ENCODE peak calls at places on chromosome 16, in eight cellular contexts. W is H1; Z is brain microvascular endothelial cell; V is fibroblast of lung; O is psoas muscle; R is ovary; K is CD8-positive, alpha-beta T cell; S is OCI-LY7. I is an unnamed sample.

GRCh38 chr16:17749706-17750105 is 278.9 kb upstream of the XYLT1 start:
- DNase-seq in K (no peak), R (no peak), O (no peak), Z (no peak), S (no peak), W (no peak), V (no peak), I (no peak)

GRCh38 chr16:89563639-89564392 is 3.3 kb downstream of the RPL13 start:
- DNase-seq in V (no peak), S (no peak), K (no peak), R (no peak), W (no peak), Z (no peak), O (no peak), I (no peak)

GRCh38 chr16:2429771-2430663 is 770 bp downstream of the CCNF start:
- DNase-seq in O (no peak), V (peak; percentile 9), S (peak; percentile 75), K (no peak), W (no peak), Z (no peak), R (no peak), I (no peak)

GRCh38 chr16:16778322-16778721 is 399.4 kb downstream of the NPIPA7 start:
- DNase-seq in O (no peak), W (no peak), S (no peak), K (no peak), R (no peak), Z (no peak), V (no peak), I (no peak)

GRCh38 chr16:1991135-1991551 is 1.4 kb downstream of the SYNGR3 start:
- DNase-seq in V (no peak), S (peak; percentile 79), O (no peak), K (no peak), R (no peak), Z (no peak), W (no peak), I (no peak)

GRCh38 chr16:71882505-71883192 is 1.3 kb downstream of the ZNF821 start:
- DNase-seq in Z (peak; percentile 76), W (no peak), V (peak; percentile 66), S (peak; percentile 90), O (no peak), K (peak; percentile 62), R (peak; percentile 74), I (no peak)

GRCh38 chr16:17277981-17278381 is 192.8 kb downstream of the XYLT1 start:
- DNase-seq in W (no peak), V (no peak), O (no peak), S (peak; percentile 74), R (peak; percentile 57), Z (no peak), K (no peak), I (no peak)

GRCh38 chr16:5951486-5951885 is 853.9 kb upstream of the EEF2KMT start:
- DNase-seq in Z (no peak), V (peak; percentile 3), K (no peak), S (no peak), W (no peak), R (no peak), O (no peak), I (no peak)

GRCh38 chr16:88381820-88382451 is 823 bp upstream of the ZNF469 start:
- DNase-seq in K (no peak), V (no peak), Z (no peak), S (no peak), O (peak; percentile 11), R (no peak), W (peak; percentile 33), I (no peak)

GRCh38 chr16:50467559-50467942 is 80.6 kb upstream of the NKD1 start:
- DNase-seq in O (no peak), W (no peak), K (no peak), R (no peak), Z (no peak), V (no peak), S (no peak), I (no peak)

GRCh38 chr16:11796227-11797165 is 562 bp downstream of the ZC3H7A start:
- DNase-seq in V (peak; percentile 45), R (peak; percentile 76), Z (no peak), S (peak; percentile 31), W (no peak), O (peak; percentile 74), K (no peak), I (peak; percentile 89)

GRCh38 chr16:80350066-80350465 is 190.7 kb upstream of the DYNLRB2 start:
- DNase-seq in S (no peak), R (no peak), Z (no peak), K (no peak), W (no peak), V (no peak), O (no peak), I (no peak)

GRCh38 chr16:52293209-52293608 is 253.7 kb downstream of the TOX3 start:
- DNase-seq in W (no peak), K (no peak), V (no peak), R (no peak), O (no peak), Z (no peak), S (no peak), I (no peak)

GRCh38 chr16:77499373-77500285 is 64.8 kb upstream of the ADAMTS18 start:
- DNase-seq in S (no peak), V (peak; percentile 71), W (no peak), K (no peak), O (peak; percentile 37), Z (peak; percentile 74), R (peak; percentile 18), I (no peak)

GRCh38 chr16:89358030-89359005 is 132.0 kb downstream of the ANKRD11 start:
- DNase-seq in V (no peak), W (no peak), R (no peak), Z (no peak), S (no peak), K (peak; percentile 27), O (no peak), I (no peak)

GRCh38 chr16:82700541-82701240 is 73.9 kb downstream of the CDH13 start:
- DNase-seq in O (no peak), Z (peak; percentile 75), W (no peak), V (peak; percentile 69), K (no peak), R (no peak), S (no peak), I (no peak)

GRCh38 chr16:19605701-19606100 is 50.2 kb downstream of the VPS35L start:
- DNase-seq in S (no peak), W (no peak), V (no peak), O (no peak), K (no peak), R (no peak), Z (no peak), I (no peak)

GRCh38 chr16:29030086-29030840 is 45.4 kb downstream of the LAT start:
- DNase-seq in R (no peak), W (no peak), Z (no peak), V (no peak), K (no peak), O (no peak), S (no peak), I (no peak)

GRCh38 chr16:72995151-72995881 is 52.6 kb downstream of the ZFHX3 start:
- DNase-seq in Z (no peak), O (no peak), V (no peak), W (peak; percentile 23), K (no peak), S (peak; percentile 3), R (no peak), I (peak; percentile 70)

GRCh38 chr16:56594292-56594619 is 4.9 kb downstream of the MT3 start:
- DNase-seq in V (no peak), S (no peak), Z (no peak), O (no peak), R (no peak), K (no peak), W (no peak), I (no peak)

GRCh38 chr16:56593573-56594291 is 4.4 kb downstream of the MT3 start:
- DNase-seq in R (no peak), Z (no peak), O (no peak), W (no peak), K (no peak), V (no peak), S (no peak), I (no peak)

GRCh38 chr16:56591377-56592060 is 2.2 kb downstream of the MT3 start:
- DNase-seq in V (no peak), S (no peak), R (no peak), W (no peak), Z (no peak), K (no peak), O (no peak), I (peak; percentile 46)

GRCh38 chr16:56588781-56589140 is 567 bp upstream of the MT3 start:
- DNase-seq in R (no peak), S (no peak), W (no peak), O (no peak), Z (no peak), K (no peak), V (no peak), I (no peak)

DNA sequence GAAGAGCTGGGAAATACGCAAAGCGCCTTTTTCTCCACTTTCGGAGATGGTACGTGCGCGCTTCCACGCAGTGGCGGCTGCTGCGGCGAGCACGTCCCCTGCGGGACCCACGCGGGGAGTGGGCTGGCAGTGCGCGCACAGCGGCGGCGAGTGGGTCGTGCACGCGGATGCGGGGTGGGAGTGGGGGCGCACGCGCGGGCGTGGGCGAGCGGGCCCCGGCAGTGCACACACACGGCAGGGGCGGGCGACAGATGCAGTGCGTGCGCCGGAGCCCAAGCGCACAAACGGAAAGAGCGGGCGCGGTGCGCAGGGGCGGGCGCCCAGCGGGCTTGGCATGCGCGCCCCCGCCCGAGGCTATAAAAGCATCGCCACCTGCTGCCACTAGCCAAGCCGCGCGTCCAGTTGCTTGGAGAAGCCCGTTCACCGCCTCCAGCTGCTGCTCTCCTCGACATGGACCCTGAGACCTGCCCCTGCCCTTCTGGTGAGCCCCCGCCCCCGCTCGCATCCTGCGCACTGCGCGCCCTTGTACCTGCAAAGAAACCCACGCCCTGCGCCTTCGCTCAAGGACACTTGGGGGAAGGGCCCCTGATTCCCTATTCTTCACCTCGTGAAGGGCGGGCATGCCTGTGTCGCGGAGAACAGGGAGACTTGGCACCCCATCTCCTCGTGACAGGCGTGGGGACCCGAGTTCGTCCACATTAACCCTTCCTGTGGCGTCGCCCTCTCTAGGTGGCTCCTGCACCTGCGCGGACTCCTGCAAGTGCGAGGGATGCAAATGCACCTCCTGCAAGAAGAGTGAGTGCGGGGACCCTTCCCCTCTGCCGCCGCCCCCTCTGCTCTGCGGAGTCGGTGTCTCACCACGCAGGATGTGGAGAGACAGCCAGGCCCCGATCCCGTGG is at the start of gene MT3:
- DNase-seq in W (no peak), V (peak; percentile 17), O (peak; percentile 39), Z (no peak), K (peak; percentile 18), R (peak; percentile 15), S (no peak), I (no peak)
- H3K4me3 ChIP-seq in W (peak within 1 kb of the TSS; percentile 38), V (peak within 1 kb of the TSS; percentile 8), O (peak within 1 kb of the TSS; percentile 65), Z (peak within 1 kb of the TSS; percentile 27), K (peak within 1 kb of the TSS; percentile 84), R (no peak within 1 kb of the TSS), S (no peak within 1 kb of the TSS), I (peak within 1 kb of the TSS; percentile 75)

GRCh38 chr16:68749424-68749823 is 12.3 kb downstream of the CDH1 start:
- DNase-seq in V (no peak), O (no peak), W (no peak), K (no peak), Z (no peak), S (no peak), R (no peak), I (no peak)
- TF ChIP-seq CTCF in V (no peak), O (no peak), W (peak; percentile 71), K (no peak), Z (no peak), S (peak; percentile 25), R (no peak), I (no peak)

GRCh38 chr16:81570189-81570846 is 125.7 kb downstream of the CMIP start:
- DNase-seq in K (no peak), Z (no peak), R (no peak), S (no peak), W (no peak), O (no peak), V (no peak), I (no peak)
- H3K27ac ChIP-seq in K (no peak overlapping the region), Z (no peak overlapping the region), R (no peak overlapping the region), S (no peak overlapping the region), W (no peak overlapping the region), O (no peak overlapping the region), V (no peak overlapping the region), I (no peak overlapping the region)

GRCh38 chr16:14304891-14305459 is 233.9 kb downstream of the MRTFB start:
- DNase-seq in K (no peak), W (no peak), Z (no peak), V (no peak), R (no peak), O (no peak), S (no peak), I (no peak)
- H3K4me3 ChIP-seq in K (no peak overlapping the region), W (no peak overlapping the region), Z (no peak overlapping the region), V (no peak overlapping the region), R (no peak overlapping the region), O (peak overlapping the region; percentile 97), S (peak overlapping the region; percentile 99), I (peak overlapping the region; percentile 96)